ENCODE peak calls at places on chromosome X, in nine cellular contexts. L, F, C, V, B, R, O, W and G are unnamed samples.
A peak's percentile ranks its signal among the peaks of the same experiment; 100 is the strongest.

GRCh38 chrX:111071542-111072277 is 24.3 kb upstream of the PAK3 start:
- DNase-seq in F (no peak), R (no peak), V (no peak), W (no peak), B (no peak), O (no peak), L (no peak), C (no peak), G (no peak)

GRCh38 chrX:31708116-31708515 is 636.3 kb upstream of the FTHL17 start:
- DNase-seq in L (peak; percentile 13), B (no peak), W (no peak), R (no peak), V (no peak), O (no peak), F (no peak), C (no peak), G (no peak)

GRCh38 chrX:6384391-6384790 is 150.5 kb downstream of the VCX3A start:
- DNase-seq in W (no peak), R (no peak), L (no peak), V (peak; percentile 8), F (no peak), B (no peak), C (no peak), O (no peak), G (no peak)

GRCh38 chrX:14598330-14598729 is 69.0 kb downstream of the GLRA2 start:
- DNase-seq in W (no peak), O (no peak), R (no peak), L (peak; percentile 16), V (no peak), C (peak; percentile 21), B (no peak), F (peak; percentile 1), G (no peak)

GRCh38 chrX:153641575-153642312 is 5.3 kb upstream of the DUSP9 start:
- DNase-seq in O (no peak), W (peak; percentile 71), F (no peak), B (no peak), V (no peak), L (no peak), R (no peak), C (no peak), G (no peak)

GRCh38 chrX:45801554-45801953 is 600.9 kb upstream of the DIPK2B start:
- DNase-seq in R (peak; percentile 54), B (peak; percentile 66), F (peak; percentile 42), W (no peak), L (peak; percentile 40), V (no peak), C (no peak), O (no peak), G (no peak)

GRCh38 chrX:11196476-11196875 is 85.3 kb downstream of the HCCS start:
- DNase-seq in R (no peak), O (no peak), B (no peak), W (no peak), V (no peak), L (peak; percentile 4), F (no peak), C (no peak), G (no peak)

GRCh38 chrX:153966841-153967535 is 4.6 kb downstream of the HCFC1 start:
- DNase-seq in V (no peak), F (no peak), R (no peak), C (peak; percentile 8), O (no peak), L (peak; percentile 15), W (no peak), B (no peak), G (no peak)

GRCh38 chrX:69503835-69504625 is at the start of gene NALF2:
- DNase-seq in B (peak; percentile 71), R (no peak), O (no peak), V (peak; percentile 46), C (no peak), F (peak; percentile 25), W (no peak), L (peak; percentile 18), G (no peak)